ENCODE peak calls at places on chromosomes 5 and 9, in six cellular contexts. B, A, C, O, P and K are unnamed samples.
A peak's percentile ranks its signal among the peaks of the same experiment; 100 is the strongest.

GRCh38 chr5:180717989-180718388 is 21.9 kb downstream of the OR2Y1 start:
- DNase-seq in A (no peak), O (no peak), B (no peak), C (no peak), P (no peak), K (no peak)

GRCh38 chr5:166979576-166979975 is 1311.9 kb upstream of the WWC1 start:
- DNase-seq in B (no peak), A (no peak), O (no peak), P (no peak), C (no peak), K (no peak)

GRCh38 chr5:58450811-58451629 is 8.9 kb downstream of the PLK2 start:
- DNase-seq in P (peak; percentile 39), A (no peak), C (no peak), O (peak; percentile 67), B (no peak), K (no peak)

GRCh38 chr5:10406636-10407035 is 35.0 kb upstream of the ROPN1L start:
- DNase-seq in A (no peak), P (no peak), B (no peak), C (no peak), O (no peak), K (no peak)

GRCh38 chr5:126403871-126404270 is 19.3 kb upstream of the GRAMD2B start:
- DNase-seq in P (peak; percentile 85), A (no peak), B (no peak), O (peak; percentile 86), C (no peak), K (no peak)

GRCh38 chr9:91714020-91714721 is 235.9 kb downstream of the ROR2 start:
- DNase-seq in P (peak; percentile 45), O (peak; percentile 77), C (peak; percentile 16), B (peak; percentile 32), A (no peak), K (no peak)

GRCh38 chr5:37580106-37580505 is 201.0 kb downstream of the WDR70 start:
- DNase-seq in C (no peak), O (no peak), A (no peak), B (no peak), P (no peak), K (no peak)

GRCh38 chr5:143177263-143177994 is 226.1 kb downstream of the NR3C1 start:
- DNase-seq in B (peak; percentile 98), C (peak; percentile 14), A (no peak), P (peak; percentile 99), O (peak; percentile 95), K (peak; percentile 98)

GRCh38 chr9:86126998-86127972 is 27.9 kb upstream of the GOLM1 start:
- DNase-seq in P (peak; percentile 75), A (no peak), C (peak; percentile 21), B (peak; percentile 47), O (peak; percentile 69), K (peak; percentile 16)

GRCh38 chr9:96417610-96418073 is 528 bp downstream of the ZNF367 start:
- DNase-seq in A (no peak), P (peak; percentile 7), B (no peak), C (no peak), O (no peak), K (no peak)

GRCh38 chr5:26812714-26813113 is 225.7 kb downstream of the CDH9 start:
- DNase-seq in C (no peak), O (no peak), A (no peak), P (no peak), B (no peak), K (no peak)

GRCh38 chr9:14362175-14362574 is 48.2 kb upstream of the NFIB start:
- DNase-seq in B (no peak), C (peak; percentile 58), O (peak; percentile 66), A (no peak), P (peak; percentile 90), K (no peak)

GRCh38 chr5:123708074-123708806 is 196.3 kb downstream of the CSNK1G3 start:
- DNase-seq in P (peak; percentile 95), O (peak; percentile 79), B (peak; percentile 30), C (peak; percentile 92), A (no peak), K (peak; percentile 90)

GRCh38 chr5:53250151-53250550 is 140.6 kb upstream of the MOCS2 start:
- DNase-seq in P (no peak), A (no peak), C (no peak), O (no peak), B (no peak), K (no peak)

GRCh38 chr5:167845952-167846351 is 445.5 kb upstream of the WWC1 start:
- DNase-seq in O (no peak), B (no peak), C (no peak), A (no peak), P (no peak), K (no peak)

DNA sequence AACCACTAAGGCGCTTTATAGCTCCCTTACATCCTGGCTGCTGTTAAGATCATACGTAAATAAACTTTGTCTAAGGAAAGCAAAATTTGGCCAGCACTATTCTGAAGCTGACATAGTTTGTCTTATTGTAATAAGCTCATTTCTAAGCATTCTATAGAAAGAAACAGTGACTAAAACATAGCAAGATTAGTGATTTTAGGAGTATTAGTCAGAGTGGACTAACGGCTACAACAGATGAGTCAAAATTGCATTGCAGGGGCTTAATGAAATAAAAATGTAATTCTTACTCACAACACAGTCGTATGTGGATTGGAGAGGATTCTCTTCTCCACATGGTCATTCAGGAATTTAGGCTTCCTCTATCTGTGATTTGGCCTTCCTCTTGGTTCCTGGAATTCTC is 347.6 kb downstream of the GADD45G start:
- DNase-seq in O (no peak), A (no peak), C (no peak), B (peak; percentile 27), P (peak; percentile 1), K (peak; percentile 36)
- H3K4me3 ChIP-seq in O (no peak overlapping the region), A (no peak overlapping the region), C (no peak overlapping the region), B (no peak overlapping the region), P (no peak overlapping the region), K (no peak overlapping the region)

GRCh38 chr5:154309361-154309725 is 118.8 kb downstream of the GALNT10 start:
- DNase-seq in A (no peak), O (peak; percentile 53), C (no peak), B (no peak), P (peak; percentile 68), K (no peak)

GRCh38 chr5:154309805-154310204 is 119.3 kb downstream of the GALNT10 start:
- DNase-seq in O (peak; percentile 29), P (peak; percentile 70), B (no peak), C (no peak), A (no peak), K (no peak)

GRCh38 chr5:154311362-154311761 is 120.8 kb downstream of the GALNT10 start:
- DNase-seq in C (no peak), A (no peak), O (no peak), B (no peak), P (peak; percentile 20), K (no peak)

GRCh38 chr5:154312000-154312399 is 121.5 kb downstream of the GALNT10 start:
- DNase-seq in C (no peak), P (no peak), O (no peak), A (no peak), B (no peak), K (no peak)

DNA sequence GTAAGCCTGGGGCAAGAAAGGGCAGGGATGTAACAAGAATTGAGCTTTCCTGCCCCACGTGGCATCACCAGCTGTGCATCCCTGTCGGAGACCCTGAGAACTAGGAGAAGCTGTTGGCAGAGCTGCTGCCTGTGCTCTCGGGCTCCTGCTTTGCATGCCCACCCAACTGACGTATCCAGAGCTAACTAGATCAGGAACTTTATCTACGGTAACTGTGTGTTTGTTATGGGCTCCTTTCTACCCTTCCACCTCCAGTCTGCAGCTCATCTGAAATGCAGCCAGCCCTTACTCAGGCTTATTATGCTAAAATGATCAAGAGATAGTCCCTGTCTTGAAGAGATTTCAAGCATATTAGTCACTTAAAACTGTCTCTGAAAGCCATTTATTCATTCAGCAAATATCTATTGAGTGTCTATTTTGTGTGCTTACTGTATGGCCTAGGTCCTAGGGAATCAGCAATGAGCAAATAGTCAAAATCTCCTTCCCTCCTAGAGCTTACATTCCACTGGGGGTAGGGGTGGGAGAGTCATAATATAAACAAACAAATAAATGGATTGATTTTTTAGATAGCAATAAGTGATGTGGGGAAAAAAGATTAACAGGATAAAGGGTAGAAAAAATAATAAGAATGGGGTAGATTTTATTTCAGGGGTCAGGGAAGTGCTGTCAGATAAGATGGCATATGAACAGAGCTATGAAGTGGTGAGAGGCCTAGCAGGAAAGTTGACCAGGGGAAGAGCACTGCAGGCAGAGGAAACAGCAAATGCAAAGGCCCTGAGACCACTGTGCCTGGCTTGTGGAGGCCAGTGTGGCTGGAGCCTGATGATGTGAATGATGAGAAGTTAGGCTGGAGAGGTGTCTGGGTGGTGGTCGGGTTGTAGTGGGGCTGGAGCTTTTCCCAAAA is 118.2 kb downstream of the GALNT10 start:
- DNase-seq in O (peak; percentile 57), B (no peak), C (peak; percentile 47), P (peak; percentile 90), A (no peak), K (peak; percentile 77)
- H3K4me3 ChIP-seq in O (no peak overlapping the region), B (no peak overlapping the region), C (no peak overlapping the region), P (peak overlapping the region; percentile 16), A (no peak overlapping the region), K (no peak overlapping the region)

GRCh38 chr5:16459451-16459850 is 6.1 kb downstream of the ZNF622 start:
- DNase-seq in P (no peak), B (no peak), C (no peak), A (no peak), O (no peak), K (no peak)

GRCh38 chr5:16464664-16465543 is 696 bp downstream of the ZNF622 start:
- DNase-seq in B (no peak), C (no peak), O (no peak), A (peak; percentile 63), P (no peak), K (no peak)

GRCh38 chr5:16461026-16461425 is 4.6 kb downstream of the ZNF622 start:
- DNase-seq in C (no peak), O (no peak), B (peak; percentile 23), A (no peak), P (peak; percentile 40), K (peak; percentile 59)

GRCh38 chr5:16457853-16458252 is 7.7 kb downstream of the ZNF622 start:
- DNase-seq in P (peak; percentile 25), A (no peak), O (no peak), B (no peak), C (no peak), K (no peak)

DNA sequence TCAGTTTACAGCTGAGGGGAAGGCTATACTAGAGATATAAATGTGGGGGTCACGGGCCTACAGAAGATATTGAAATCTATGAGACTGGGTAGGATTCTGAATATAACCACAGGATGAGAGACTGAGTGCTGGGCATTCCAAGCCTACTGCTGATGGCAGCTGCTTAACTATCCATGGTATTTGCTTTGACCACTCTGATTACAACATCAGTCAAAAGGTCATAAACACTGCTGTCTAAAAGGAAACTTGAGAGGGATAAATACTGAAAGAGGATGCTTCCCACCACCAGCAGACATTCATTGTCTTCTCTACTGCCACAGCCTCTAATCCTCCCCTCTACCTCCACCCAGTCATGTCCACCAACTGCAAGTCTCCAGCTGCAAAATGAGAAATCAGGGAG is 3.8 kb downstream of the ZNF622 start:
- DNase-seq in P (peak; percentile 81), O (peak; percentile 82), C (peak; percentile 87), B (peak; percentile 91), A (no peak), K (peak; percentile 87)
- H3K4me3 ChIP-seq in P (no peak overlapping the region), O (no peak overlapping the region), C (peak overlapping the region; percentile 9), B (no peak overlapping the region), A (no peak overlapping the region), K (no peak overlapping the region)

DNA sequence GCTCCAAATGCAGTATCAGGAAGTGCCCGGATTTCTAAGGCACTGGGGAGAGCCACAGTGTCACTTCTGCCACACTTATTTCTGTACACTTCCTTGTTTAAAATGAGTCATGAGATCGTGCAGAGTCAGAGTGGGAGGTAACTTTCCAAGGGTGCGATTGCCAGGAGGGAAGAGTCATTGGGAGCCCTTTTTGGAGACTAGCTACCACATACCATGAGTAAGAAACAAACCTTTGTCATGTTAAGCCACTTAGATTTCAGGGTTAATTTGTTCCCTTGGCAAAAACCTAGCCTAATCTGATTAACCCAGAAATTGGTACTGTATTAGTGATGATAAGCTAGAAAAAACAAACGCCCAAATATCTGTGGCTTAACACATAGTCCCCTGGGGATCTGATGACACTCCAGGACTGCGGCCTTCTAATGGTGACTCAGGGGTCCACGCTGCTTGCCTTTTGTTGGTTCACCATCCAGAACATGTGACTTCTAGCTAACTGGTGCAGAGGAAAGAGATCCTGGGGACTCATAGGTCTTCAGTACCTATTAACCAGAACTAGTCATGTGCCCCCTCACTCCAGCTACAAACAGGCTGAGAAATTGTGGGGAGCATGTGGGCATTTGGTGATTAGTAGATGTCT is 48.6 kb upstream of the TLE1 start:
- DNase-seq in O (peak; percentile 69), A (peak; percentile 74), P (peak; percentile 94), C (peak; percentile 87), B (peak; percentile 42), K (peak; percentile 36)
- H3K4me3 ChIP-seq in O (no peak overlapping the region), A (no peak overlapping the region), P (no peak overlapping the region), C (no peak overlapping the region), B (no peak overlapping the region), K (no peak overlapping the region)